ENCODE peak calls at places on chromosome 21, in eight cellular contexts. H is heart left ventricle; A is ovary; C is AG04449; I is IMR-90; W is CD8-positive, alpha-beta T cell; L is thyroid gland; Q is MM.1S. Z is an unnamed sample.

GRCh38 chr21:25254491-25255174 is 352.6 kb downstream of the MRPL39 start:
- DNase-seq in W (no peak), Q (no peak), A (no peak), H (no peak), L (no peak), C (no peak), I (no peak), Z (no peak)

GRCh38 chr21:44815852-44816628 is 1.8 kb downstream of the SUMO3 start:
- DNase-seq in Q (no peak), I (no peak), L (peak), A (peak), H (no peak), W (no peak), C (no peak), Z (no peak)

GRCh38 chr21:44800971-44801467 is 601 bp downstream of the UBE2G2 start:
- DNase-seq in C (no peak), H (no peak), A (no peak), Q (peak), I (peak), L (no peak), W (peak), Z (peak)

GRCh38 chr21:16370176-16370575 is 640.4 kb downstream of the USP25 start:
- DNase-seq in H (no peak), C (no peak), W (no peak), A (no peak), I (no peak), L (no peak), Q (no peak), Z (no peak)

GRCh38 chr21:15275615-15276228 is 210.9 kb upstream of the NRIP1 start:
- DNase-seq in Q (no peak), W (no peak), I (no peak), L (no peak), H (no peak), C (no peak), A (no peak), Z (no peak)

GRCh38 chr21:37764696-37765095 is 151.6 kb downstream of the KCNJ6 start:
- DNase-seq in W (no peak), I (no peak), A (no peak), L (no peak), Q (no peak), C (no peak), H (no peak), Z (peak)

GRCh38 chr21:44871576-44872265 is 1.8 kb downstream of the PTTG1IP start:
- DNase-seq in H (peak), L (peak), A (peak), I (peak), Q (no peak), W (peak), C (no peak), Z (no peak)

GRCh38 chr21:46217511-46218196 is 10.9 kb downstream of the LSS start:
- DNase-seq in C (no peak), H (no peak), I (no peak), A (peak), W (no peak), L (no peak), Q (no peak), Z (no peak)

GRCh38 chr21:37983336-37984095 is 67.3 kb upstream of the KCNJ6 start:
- DNase-seq in A (no peak), W (no peak), L (no peak), C (no peak), H (no peak), I (no peak), Q (no peak), Z (no peak)

GRCh38 chr21:16978309-16978895 is 534.4 kb upstream of the CXADR start:
- DNase-seq in H (no peak), A (no peak), I (no peak), Q (no peak), L (no peak), C (no peak), W (no peak), Z (no peak)

GRCh38 chr21:45226540-45227326 is 61.0 kb downstream of the POFUT2 start:
- DNase-seq in L (no peak), W (peak), H (no peak), Q (no peak), A (no peak), C (no peak), I (peak), Z (no peak)

GRCh38 chr21:33070921-33071877 is 1.3 kb downstream of the OLIG1 start:
- DNase-seq in C (no peak), W (no peak), Q (peak), H (no peak), I (no peak), L (no peak), A (no peak), Z (no peak)
- H3K4me3 ChIP-seq in C (no peak), W (peak), Q (peak), H (peak), I (no peak), L (no peak), A (peak), Z (peak)

GRCh38 chr21:41771625-41771945 is 4.7 kb upstream of the RIPK4 start:
- DNase-seq in L (no peak), C (no peak), Q (no peak), A (no peak), I (no peak), H (no peak), W (no peak), Z (no peak)

GRCh38 chr21:41770901-41771624 is 4.2 kb upstream of the RIPK4 start:
- DNase-seq in C (no peak), W (no peak), A (no peak), H (no peak), Q (no peak), I (no peak), L (no peak), Z (no peak)

GRCh38 chr21:41769933-41770332 is 3.1 kb upstream of the RIPK4 start:
- DNase-seq in H (no peak), Q (no peak), A (no peak), I (no peak), C (no peak), L (no peak), W (no peak), Z (no peak)

GRCh38 chr21:41774467-41775151 is 7.8 kb upstream of the RIPK4 start:
- DNase-seq in H (no peak), Q (no peak), A (no peak), I (no peak), W (no peak), C (no peak), L (peak), Z (no peak)

GRCh38 chr21:41772351-41773080 is 5.7 kb upstream of the RIPK4 start:
- DNase-seq in W (no peak), A (no peak), Q (no peak), H (no peak), C (no peak), I (no peak), L (no peak), Z (no peak)
- TF ChIP-seq CTCF in W (no peak), A (no peak), Q (no peak), H (no peak), C (no peak), I (no peak), L (no peak), Z (no peak)

GRCh38 chr21:26840206-26840605 is 5.0 kb downstream of the ADAMTS1 start:
- DNase-seq in Q (no peak), H (peak), W (peak), C (no peak), I (no peak), L (no peak), A (peak), Z (no peak)

GRCh38 chr21:26836546-26836945 is 8.7 kb downstream of the ADAMTS1 start:
- DNase-seq in I (no peak), W (no peak), A (no peak), H (no peak), L (no peak), C (no peak), Q (no peak), Z (no peak)

GRCh38 chr21:26835027-26835713 is 10.0 kb downstream of the ADAMTS1 start:
- DNase-seq in L (no peak), W (no peak), A (peak), C (peak), H (no peak), Q (no peak), I (peak), Z (no peak)

GRCh38 chr21:26835714-26836265 is 9.4 kb downstream of the ADAMTS1 start:
- DNase-seq in W (no peak), C (no peak), I (no peak), H (no peak), A (no peak), L (no peak), Q (no peak), Z (no peak)

DNA sequence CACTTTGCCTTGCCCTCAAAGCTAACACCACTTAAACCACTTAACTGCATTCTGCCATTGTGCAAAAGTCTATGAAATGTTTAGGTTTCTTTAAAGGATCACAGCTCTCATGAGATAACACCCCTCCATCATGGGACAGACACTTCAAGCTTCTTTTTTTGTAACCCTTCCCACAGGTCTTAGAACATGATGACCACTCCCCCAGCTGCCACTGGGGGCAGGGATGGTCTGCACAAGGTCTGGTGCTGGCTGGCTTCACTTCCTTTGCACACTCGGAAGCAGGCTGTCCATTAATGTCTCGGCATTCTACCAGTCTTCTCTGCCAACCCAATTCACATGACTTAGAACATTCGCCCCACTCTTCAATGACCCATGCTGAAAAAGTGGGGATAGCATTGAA is 7.7 kb downstream of the ADAMTS1 start:
- DNase-seq in Q (no peak), C (no peak), I (no peak), A (no peak), L (no peak), W (no peak), H (no peak), Z (no peak)
- H3K4me3 ChIP-seq in Q (no peak), C (no peak), I (no peak), A (no peak), L (no peak), W (no peak), H (no peak), Z (no peak)

GRCh38 chr21:32143222-32143939 is 135.5 kb downstream of the MIS18A start:
- DNase-seq in Q (no peak), H (peak), L (no peak), C (no peak), W (no peak), I (peak), A (peak), Z (peak)
- TF ChIP-seq CTCF in Q (no peak), H (no peak), L (no peak), C (no peak), W (no peak), I (no peak), A (no peak), Z (peak)

DNA sequence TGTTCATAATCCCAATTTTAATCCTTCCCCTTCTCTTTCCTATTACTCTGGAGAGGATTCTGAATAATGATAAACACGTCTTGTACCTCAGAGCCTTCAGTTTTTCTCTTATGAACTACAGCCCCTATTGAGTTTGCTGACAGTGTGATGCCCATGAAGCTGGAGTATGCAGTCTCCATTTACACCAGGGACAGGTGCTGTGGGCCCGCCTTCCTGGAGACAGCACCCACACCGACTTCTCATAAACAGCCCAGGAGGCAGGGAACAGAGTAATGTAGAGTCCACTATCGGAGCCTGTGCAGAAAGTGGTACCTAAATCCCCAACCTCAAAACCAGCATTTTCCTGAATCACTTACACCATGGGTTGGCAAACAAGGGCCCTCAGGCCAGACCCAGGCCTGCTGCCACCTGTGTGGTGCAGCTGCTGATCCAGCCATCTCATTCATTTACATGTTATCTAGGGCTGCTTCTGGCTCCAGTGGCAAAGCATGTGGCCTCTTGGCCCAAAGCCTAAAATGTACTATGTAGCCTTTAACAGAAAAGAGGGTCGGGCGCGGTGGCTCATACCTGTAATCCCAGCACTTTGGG is 95.1 kb upstream of the KRTAP19-8 start:
- DNase-seq in Q (peak), I (no peak), W (peak), A (no peak), L (no peak), C (no peak), H (no peak), Z (no peak)
- H3K4me3 ChIP-seq in Q (peak), I (no peak), W (peak), A (no peak), L (no peak), C (no peak), H (no peak), Z (no peak)

GRCh38 chr21:34688145-34688544 is 19.4 kb downstream of the CLIC6 start:
- DNase-seq in I (no peak), W (no peak), H (peak), Q (no peak), L (no peak), A (peak), C (no peak), Z (no peak)
- TF ChIP-seq CTCF in I (no peak), W (no peak), H (no peak), Q (no peak), L (no peak), A (no peak), C (no peak), Z (no peak)

GRCh38 chr21:36551731-36552457 is 72.0 kb upstream of the CLDN14 start:
- DNase-seq in I (peak), H (no peak), C (peak), A (no peak), W (no peak), Q (no peak), L (no peak), Z (no peak)
- H3K4me3 ChIP-seq in I (no peak), H (no peak), C (peak), A (no peak), W (no peak), Q (no peak), L (no peak), Z (no peak)

GRCh38 chr21:43728467-43729390 is 9.8 kb downstream of the PDXK start:
- DNase-seq in W (peak), I (peak), Q (no peak), L (peak), A (peak), C (peak), H (peak), Z (peak)

GRCh38 chr21:43726686-43727570 is 8.0 kb downstream of the PDXK start:
- DNase-seq in W (no peak), I (no peak), A (no peak), C (no peak), L (peak), Q (no peak), H (peak), Z (no peak)

GRCh38 chr21:43723648-43724047 is 4.7 kb downstream of the PDXK start:
- DNase-seq in H (no peak), W (no peak), C (no peak), A (no peak), L (no peak), I (no peak), Q (no peak), Z (no peak)

GRCh38 chr21:43731476-43731875 is 12.5 kb downstream of the PDXK start:
- DNase-seq in I (no peak), H (no peak), W (no peak), A (no peak), L (no peak), Q (no peak), C (no peak), Z (no peak)

GRCh38 chr21:43727571-43728466 is 8.9 kb downstream of the PDXK start:
- DNase-seq in W (no peak), L (peak), I (peak), A (peak), Q (no peak), C (no peak), H (peak), Z (peak)
- TF ChIP-seq CTCF in W (no peak), L (no peak), I (no peak), A (no peak), Q (no peak), C (no peak), H (no peak), Z (no peak)

GRCh38 chr21:41865002-41865777 is 14.0 kb downstream of the PRDM15 start:
- DNase-seq in Q (peak), A (no peak), C (no peak), I (no peak), L (no peak), H (no peak), W (no peak), Z (peak)
- H3K4me3 ChIP-seq in Q (peak), A (no peak), C (no peak), I (no peak), L (no peak), H (no peak), W (no peak), Z (peak)

GRCh38 chr21:28587748-28588147 is 404.9 kb downstream of the LTN1 start:
- DNase-seq in H (no peak), A (no peak), Q (no peak), C (peak), L (no peak), W (no peak), I (peak), Z (no peak)
- TF ChIP-seq CTCF in H (no peak), A (no peak), Q (no peak), C (no peak), L (no peak), W (no peak), I (no peak), Z (no peak)

Z was measured in GM12865.